ENCODE peak calls at places on chromosomes 16 and 17, in six cellular contexts. O is stimulated activated naive CD8-positive, alpha-beta T cell treated with anti-CD3 and anti-CD28 coated beads, Interleukin-15, Interleukin-2, amounts not matched to agents 100 U/mL and 50 U/mL, for 24 hours; A is stimulated activated CD4-positive, alpha-beta T cell treated with anti-CD3 and anti-CD28 coated beads, Interleukin-1b, Interleukin-23, amount 100 ng/mL, for 1 hour; D is NCI-H460; R is OCI-LY7; N is CD8-positive, alpha-beta memory T cell. Z is an unnamed sample.

GRCh38 chr17:2815781-2816185 is 19.5 kb downstream of the RAP1GAP2 start:
- DNase-seq in O (no peak), A (no peak), D (no peak), R (no peak), N (no peak), Z (no peak)

GRCh38 chr17:27973258-27974044 is 69.0 kb upstream of the NLK start:
- DNase-seq in O (no peak), A (no peak), D (no peak), R (no peak), N (no peak), Z (no peak)

GRCh38 chr16:84826558-84826941 is 6.8 kb downstream of the CRISPLD2 start:
- DNase-seq in O (no peak), A (no peak), D (no peak), R (no peak), N (no peak), Z (no peak)

GRCh38 chr16:19185510-19185851 is 17.4 kb downstream of the SYT17 start:
- DNase-seq in O (no peak), A (no peak), D (no peak), R (no peak), N (no peak), Z (no peak)

GRCh38 chr17:77372444-77373297 is 231.9 kb downstream of the SEC14L1 start:
- DNase-seq in O (peak; percentile 72), A (no peak), D (no peak), R (peak; percentile 77), N (peak; percentile 63), Z (no peak)

GRCh38 chr17:55266051-55266957 is 1.5 kb downstream of the HLF start:
- DNase-seq in O (no peak), A (no peak), D (no peak), R (no peak), N (no peak), Z (no peak)

GRCh38 chr16:20803192-20803560 is 3.1 kb downstream of the ERI2 start:
- DNase-seq in O (no peak), A (no peak), D (no peak), R (no peak), N (no peak), Z (no peak)

GRCh38 chr16:3057181-3058166 is 8.0 kb upstream of the IL32 start:
- DNase-seq in O (no peak), A (no peak), D (no peak), R (no peak), N (no peak), Z (no peak)

GRCh38 chr17:73307130-73307529 is 4.7 kb downstream of the CDC42EP4 start:
- DNase-seq in O (no peak), A (no peak), D (no peak), R (no peak), N (no peak), Z (no peak)

Z was measured in cerebellar nuclear complex.